ENCODE peak calls at places on chromosome 21, in eight cellular contexts. Q, D, M, A, S, C, K and I are unnamed samples.

GRCh38 chr21:31278511-31279155 is 65.4 kb downstream of the TIAM1 start:
- DNase-seq in Q (no peak), D (no peak), M (no peak), A (no peak), S (no peak), C (no peak), K (no peak), I (no peak)

GRCh38 chr21:27362249-27362648 is 395.4 kb upstream of the ADAMTS5 start:
- DNase-seq in Q (no peak), D (no peak), M (no peak), A (no peak), S (no peak), C (no peak), K (peak), I (no peak)

GRCh38 chr21:26961704-26962103 is 5.2 kb downstream of the ADAMTS5 start:
- DNase-seq in Q (no peak), D (no peak), M (no peak), A (no peak), S (no peak), C (no peak), K (no peak), I (no peak)

GRCh38 chr21:9763306-9763705 is 758.1 kb upstream of the TPTE start:
- DNase-seq in Q (no peak), D (no peak), M (no peak), A (no peak), S (no peak), C (no peak), K (no peak), I (no peak)

GRCh38 chr21:43985690-43986251 is 26.3 kb upstream of the TRAPPC10 start:
- DNase-seq in Q (no peak), D (no peak), M (no peak), A (no peak), S (no peak), C (no peak), K (no peak), I (no peak)

GRCh38 chr21:38840456-38841129 is 34.9 kb downstream of the ETS2 start:
- DNase-seq in Q (no peak), D (no peak), M (no peak), A (no peak), S (no peak), C (no peak), K (no peak), I (no peak)

GRCh38 chr21:21921410-21922232 is 923.4 kb downstream of the NCAM2 start:
- DNase-seq in Q (no peak), D (peak), M (no peak), A (no peak), S (no peak), C (no peak), K (peak), I (no peak)

GRCh38 chr21:37372127-37372731 is 5.7 kb downstream of the DYRK1A start:
- DNase-seq in Q (no peak), D (no peak), M (no peak), A (no peak), S (no peak), C (no peak), K (no peak), I (no peak)

GRCh38 chr21:34799092-34799491 is 130.3 kb downstream of the CLIC6 start:
- DNase-seq in Q (no peak), D (no peak), M (no peak), A (no peak), S (no peak), C (no peak), K (no peak), I (no peak)

GRCh38 chr21:29613021-29613420 is 314.3 kb downstream of the BACH1 start:
- DNase-seq in Q (no peak), D (no peak), M (no peak), A (no peak), S (no peak), C (no peak), K (no peak), I (no peak)

GRCh38 chr21:18620421-18620820 is 216.8 kb upstream of the TMPRSS15 start:
- DNase-seq in Q (no peak), D (no peak), M (no peak), A (no peak), S (no peak), C (no peak), K (no peak), I (no peak)

GRCh38 chr21:44930543-44930981 is 9.3 kb upstream of the SLX9 start:
- DNase-seq in Q (no peak), D (no peak), M (no peak), A (no peak), S (no peak), C (peak), K (no peak), I (no peak)

GRCh38 chr21:40186036-40186435 is 318.8 kb downstream of the PCP4 start:
- DNase-seq in Q (no peak), D (no peak), M (no peak), A (no peak), S (no peak), C (no peak), K (no peak), I (peak)

GRCh38 chr21:43884861-43885370 is 19.9 kb downstream of the AGPAT3 start:
- DNase-seq in Q (no peak), D (no peak), M (no peak), A (no peak), S (no peak), C (no peak), K (no peak), I (no peak)

GRCh38 chr21:45226540-45227326 is 61.0 kb downstream of the POFUT2 start:
- DNase-seq in Q (no peak), D (no peak), M (no peak), A (no peak), S (no peak), C (no peak), K (no peak), I (no peak)

GRCh38 chr21:44434936-44435635 is 20.2 kb upstream of the LRRC3 start:
- DNase-seq in Q (no peak), D (no peak), M (no peak), A (no peak), S (no peak), C (peak), K (no peak), I (no peak)

GRCh38 chr21:17775431-17776126 is 43.6 kb downstream of the C21orf91 start:
- DNase-seq in Q (no peak), D (no peak), M (no peak), A (peak), S (no peak), C (no peak), K (no peak), I (no peak)

GRCh38 chr21:38333290-38334272 is 76.8 kb downstream of the KCNJ15 start:
- DNase-seq in Q (no peak), D (peak), M (no peak), A (no peak), S (no peak), C (no peak), K (no peak), I (no peak)

GRCh38 chr21:38834725-38835124 is 29.0 kb downstream of the ETS2 start:
- DNase-seq in Q (no peak), D (peak), M (no peak), A (no peak), S (no peak), C (no peak), K (peak), I (no peak)

GRCh38 chr21:36491191-36491916 is 11.4 kb upstream of the CLDN14 start:
- DNase-seq in Q (no peak), D (peak), M (no peak), A (no peak), S (no peak), C (no peak), K (no peak), I (peak)

GRCh38 chr21:35520869-35521268 is 471.8 kb upstream of the RUNX1 start:
- DNase-seq in Q (no peak), D (no peak), M (no peak), A (no peak), S (no peak), C (no peak), K (no peak), I (no peak)

GRCh38 chr21:45800339-45801080 is 157.0 kb downstream of the PCBP3 start:
- DNase-seq in Q (no peak), D (no peak), M (no peak), A (no peak), S (no peak), C (no peak), K (no peak), I (no peak)

GRCh38 chr21:41979751-41980369 is 26.0 kb upstream of the C2CD2 start:
- DNase-seq in Q (no peak), D (no peak), M (no peak), A (no peak), S (no peak), C (no peak), K (no peak), I (no peak)

GRCh38 chr21:32549454-32549853 is 35.9 kb downstream of the TCP10L start:
- DNase-seq in Q (no peak), D (no peak), M (no peak), A (no peak), S (no peak), C (no peak), K (no peak), I (no peak)

GRCh38 chr21:40717008-40717407 is 129.9 kb downstream of the DSCAM start:
- DNase-seq in Q (no peak), D (peak), M (peak), A (no peak), S (no peak), C (no peak), K (no peak), I (no peak)